ENCODE peak calls at places on chromosome 13, in nine cellular contexts. X is aorta; D is stimulated activated CD4-positive, alpha-beta T cell treated with anti-CD3 and anti-CD28 coated beads, Interleukin-1b, Interleukin-23, amount 100 ng/mL, for 24 hours; Q is NCI-H2107; R is amniotic stem cell; U is activated T-helper 1 cell treated with anti-CD3 and anti-CD28 coated beads, Interleukin-2, amount 50 U/mL, for 16 hours; Z is cardiac muscle cell; K is Kasumi-1; H is substantia nigra. I is an unnamed sample.

GRCh38 chr13:21831654-21832324 is 160.9 kb downstream of the FGF9 start:
- DNase-seq in X (no peak), D (no peak), Q (no peak), R (no peak), U (no peak), Z (no peak), K (no peak), H (no peak), I (no peak)

GRCh38 chr13:24605923-24606372 is 74.3 kb upstream of the ATP12A start:
- DNase-seq in X (peak; percentile 52), D (no peak), Q (no peak), R (no peak), U (no peak), Z (peak; percentile 74), K (peak; percentile 52), H (no peak), I (no peak)

GRCh38 chr13:43167058-43167457 is 143.7 kb downstream of the DNAJC15 start:
- DNase-seq in X (no peak), D (no peak), Q (no peak), R (no peak), U (no peak), Z (no peak), K (no peak), H (no peak), I (no peak)

GRCh38 chr13:53311561-53311960 is 282.9 kb downstream of the OLFM4 start:
- DNase-seq in X (no peak), D (no peak), Q (no peak), R (no peak), U (no peak), Z (no peak), K (no peak), H (no peak), I (no peak)

GRCh38 chr13:94825507-94825906 is 113.2 kb upstream of the SOX21 start:
- DNase-seq in X (no peak), D (no peak), Q (no peak), R (no peak), U (no peak), Z (peak; percentile 88), K (no peak), H (peak; percentile 67), I (no peak)

GRCh38 chr13:71067164-71067815 is 799.7 kb downstream of the DACH1 start:
- DNase-seq in X (no peak), D (no peak), Q (no peak), R (no peak), U (no peak), Z (no peak), K (no peak), H (no peak), I (no peak)

GRCh38 chr13:80040219-80040976 is 300.5 kb downstream of the SPRY2 start:
- DNase-seq in X (no peak), D (no peak), Q (no peak), R (peak; percentile 89), U (no peak), Z (peak; percentile 91), K (no peak), H (no peak), I (no peak)

GRCh38 chr13:51770681-51771417 is 33.1 kb downstream of the DHRS12 start:
- DNase-seq in X (no peak), D (no peak), Q (peak; percentile 24), R (no peak), U (no peak), Z (no peak), K (no peak), H (no peak), I (no peak)

GRCh38 chr13:85806553-85807175 is 7.4 kb upstream of the SLITRK6 start:
- DNase-seq in X (no peak), D (no peak), Q (peak; percentile 4), R (peak; percentile 40), U (no peak), Z (peak; percentile 75), K (peak; percentile 82), H (no peak), I (no peak)

GRCh38 chr13:30443957-30444404 is 21.7 kb downstream of the UBE2L5 start:
- DNase-seq in X (no peak), D (no peak), Q (no peak), R (no peak), U (no peak), Z (no peak), K (no peak), H (no peak), I (no peak)

GRCh38 chr13:41411536-41411935 is 45.8 kb upstream of the RGCC start:
- DNase-seq in X (no peak), D (no peak), Q (no peak), R (peak; percentile 34), U (no peak), Z (peak; percentile 76), K (peak; percentile 28), H (no peak), I (no peak)

GRCh38 chr13:30463820-30464495 is 1.8 kb downstream of the HMGB1 start:
- DNase-seq in X (peak; percentile 86), D (peak; percentile 62), Q (no peak), R (peak; percentile 21), U (peak; percentile 61), Z (peak; percentile 67), K (peak; percentile 18), H (peak; percentile 2), I (no peak)

GRCh38 chr13:111483621-111483987 is 163.2 kb downstream of the TEX29 start:
- DNase-seq in X (no peak), D (no peak), Q (no peak), R (no peak), U (no peak), Z (no peak), K (no peak), H (no peak), I (no peak)

GRCh38 chr13:106917024-106917491 is 349.1 kb upstream of the ARGLU1 start:
- DNase-seq in X (no peak), D (no peak), Q (no peak), R (no peak), U (no peak), Z (peak; percentile 25), K (no peak), H (no peak), I (no peak)

GRCh38 chr13:84430015-84430414 is 547.7 kb upstream of the SLITRK1 start:
- DNase-seq in X (no peak), D (no peak), Q (no peak), R (peak; percentile 67), U (no peak), Z (peak; percentile 30), K (no peak), H (no peak), I (no peak)

GRCh38 chr13:29435125-29435911 is 160.2 kb downstream of the SLC7A1 start:
- DNase-seq in X (no peak), D (no peak), Q (no peak), R (peak; percentile 39), U (no peak), Z (peak; percentile 92), K (no peak), H (no peak), I (no peak)

GRCh38 chr13:81927347-81927746 is 1586.4 kb upstream of the SPRY2 start:
- DNase-seq in X (no peak), D (no peak), Q (no peak), R (no peak), U (no peak), Z (no peak), K (peak; percentile 8), H (no peak), I (no peak)

GRCh38 chr13:94657167-94657566 is 55.2 kb downstream of the SOX21 start:
- DNase-seq in X (no peak), D (no peak), Q (no peak), R (no peak), U (no peak), Z (peak; percentile 30), K (no peak), H (no peak), I (no peak)

GRCh38 chr13:109939105-109939504 is 152.7 kb upstream of the IRS2 start:
- DNase-seq in X (no peak), D (no peak), Q (no peak), R (no peak), U (no peak), Z (no peak), K (no peak), H (no peak), I (no peak)

GRCh38 chr13:71464673-71465072 is 402.3 kb downstream of the DACH1 start:
- DNase-seq in X (no peak), D (no peak), Q (no peak), R (no peak), U (no peak), Z (peak; percentile 34), K (no peak), H (no peak), I (no peak)

GRCh38 chr13:60754211-60754610 is 357.2 kb downstream of the TDRD3 start:
- DNase-seq in X (no peak), D (no peak), Q (no peak), R (no peak), U (no peak), Z (no peak), K (peak; percentile 47), H (no peak), I (no peak)